ENCODE peak calls at places on chromosome 13, in nine cellular contexts. D is cardiac muscle cell; T is stimulated activated CD8-positive, alpha-beta memory T cell treated with anti-CD3 and anti-CD28 coated beads, Interleukin-12 subunit alpha, Interleukin-12 subunit beta, amount 100 ng/mL, for 4 hours; C is brain microvascular endothelial cell; N is non-pigmented ciliary epithelial cell; P is stimulated activated CD4-positive, alpha-beta T cell treated with anti-CD3 and anti-CD28 coated beads, Interleukin-2, amount 100 ng/mL, for 24 hours; E is ovary; U is NB4; G is fibroblast of the conjunctiva. Q is an unnamed sample.

GRCh38 chr13:42174344-42175162 is 97.4 kb upstream of the AKAP11 start:
- DNase-seq in N (peak; percentile 24), E (no peak), P (no peak), C (no peak), D (peak; percentile 24), G (no peak), U (no peak), T (no peak), Q (no peak)

GRCh38 chr13:51261610-51262249 is 39.5 kb downstream of the FAM124A start:
- DNase-seq in N (no peak), E (no peak), U (no peak), T (no peak), P (no peak), G (no peak), D (no peak), C (no peak), Q (no peak)

GRCh38 chr13:77009011-77009410 is 17.1 kb downstream of the CLN5 start:
- DNase-seq in U (no peak), P (no peak), T (no peak), D (no peak), G (no peak), N (no peak), C (no peak), E (no peak), Q (no peak)

GRCh38 chr13:75938811-75939525 is 302.8 kb downstream of the LMO7 start:
- DNase-seq in E (no peak), G (peak; percentile 43), C (no peak), P (no peak), T (no peak), U (no peak), N (no peak), D (peak; percentile 6), Q (no peak)

GRCh38 chr13:100921139-100921538 is 246.5 kb upstream of the TMTC4 start:
- DNase-seq in E (no peak), N (no peak), D (no peak), C (no peak), G (no peak), U (no peak), T (no peak), P (no peak), Q (no peak)

GRCh38 chr13:96216543-96216942 is 126.6 kb downstream of the HS6ST3 start:
- DNase-seq in T (no peak), C (no peak), P (no peak), E (no peak), G (no peak), U (no peak), D (no peak), N (no peak), Q (no peak)

GRCh38 chr13:46738055-46738454 is 58.9 kb downstream of the ESD start:
- DNase-seq in P (no peak), D (no peak), C (no peak), U (no peak), T (no peak), N (no peak), G (peak; percentile 36), E (no peak), Q (no peak)

GRCh38 chr13:67048084-67048792 is 181.9 kb downstream of the PCDH9 start:
- DNase-seq in E (no peak), G (no peak), C (peak; percentile 93), N (peak; percentile 86), D (peak; percentile 96), P (no peak), U (no peak), T (no peak), Q (peak; percentile 73)

GRCh38 chr13:45621950-45622349 is 6.4 kb upstream of the ERICH6B start:
- DNase-seq in N (no peak), C (no peak), E (no peak), P (no peak), D (no peak), U (no peak), G (no peak), T (no peak), Q (no peak)

GRCh38 chr13:76885203-76886004 is 801 bp downstream of the KCTD12 start:
- DNase-seq in D (peak; percentile 80), G (peak; percentile 71), U (peak; percentile 74), T (peak; percentile 24), C (peak; percentile 67), E (peak; percentile 78), N (peak; percentile 24), P (peak; percentile 49), Q (peak; percentile 75)

GRCh38 chr13:20359335-20359734 is 127.2 kb upstream of the GJB6 start:
- DNase-seq in N (peak; percentile 96), T (no peak), G (peak; percentile 86), E (no peak), U (peak; percentile 80), D (peak; percentile 97), P (no peak), C (peak; percentile 94), Q (no peak)

GRCh38 chr13:88068316-88068715 is 397.1 kb downstream of the SLITRK5 start:
- DNase-seq in G (no peak), E (no peak), P (no peak), T (no peak), U (no peak), D (peak; percentile 1), N (peak; percentile 32), C (no peak), Q (no peak)

GRCh38 chr13:98925949-98926348 is 51.9 kb downstream of the DOCK9 start:
- DNase-seq in N (no peak), T (no peak), G (no peak), C (no peak), P (no peak), D (no peak), U (no peak), E (no peak), Q (no peak)

GRCh38 chr13:31093145-31093885 is 68.4 kb downstream of the HSPH1 start:
- DNase-seq in D (no peak), P (no peak), T (no peak), U (no peak), G (no peak), C (no peak), N (no peak), E (no peak), Q (no peak)

GRCh38 chr13:50370303-50370950 is 355.2 kb downstream of the KCNRG start:
- DNase-seq in D (no peak), P (no peak), C (no peak), N (no peak), U (peak; percentile 87), E (no peak), G (no peak), T (no peak), Q (no peak)

GRCh38 chr13:80497439-80497838 is 156.5 kb upstream of the SPRY2 start:
- DNase-seq in N (no peak), T (no peak), P (no peak), U (no peak), D (no peak), G (no peak), C (no peak), E (no peak), Q (no peak)

GRCh38 chr13:106491928-106492327 is 43.5 kb downstream of the EFNB2 start:
- DNase-seq in E (no peak), D (no peak), T (no peak), G (no peak), P (no peak), C (no peak), U (no peak), N (no peak), Q (no peak)

GRCh38 chr13:34155931-34156607 is 338.1 kb downstream of the RFC3 start:
- DNase-seq in E (no peak), U (no peak), D (peak; percentile 48), N (peak; percentile 62), P (no peak), G (no peak), T (no peak), C (peak; percentile 56), Q (no peak)

GRCh38 chr13:49554387-49554786 is 31.0 kb downstream of the RCBTB1 start:
- DNase-seq in D (no peak), E (no peak), T (no peak), C (no peak), N (no peak), P (no peak), U (no peak), G (no peak), Q (no peak)

GRCh38 chr13:81224502-81224833 is 883.5 kb upstream of the SPRY2 start:
- DNase-seq in E (no peak), U (no peak), G (no peak), P (no peak), T (no peak), D (no peak), C (no peak), N (no peak), Q (no peak)

GRCh38 chr13:63161219-63161618 is 1745.6 kb upstream of the PCDH20 start:
- DNase-seq in E (no peak), T (no peak), D (no peak), G (no peak), P (no peak), N (no peak), U (no peak), C (peak; percentile 4), Q (no peak)

GRCh38 chr13:84296386-84296785 is 414.1 kb upstream of the SLITRK1 start:
- DNase-seq in C (no peak), T (no peak), U (no peak), E (no peak), P (no peak), N (peak; percentile 1), D (no peak), G (no peak), Q (no peak)

GRCh38 chr13:46831588-46832194 is 34.7 kb upstream of the ESD start:
- DNase-seq in P (peak; percentile 40), D (peak; percentile 71), E (no peak), U (peak; percentile 70), G (peak; percentile 23), C (peak; percentile 46), N (no peak), T (no peak), Q (peak; percentile 38)

GRCh38 chr13:113354831-113355610 is 8.9 kb downstream of the GRTP1 start:
- DNase-seq in G (no peak), N (no peak), T (no peak), P (no peak), C (no peak), E (no peak), U (no peak), D (no peak), Q (no peak)

GRCh38 chr13:102597029-102598015 is 536 bp downstream of the TPP2 start:
- DNase-seq in D (peak; percentile 31), P (peak; percentile 27), N (no peak), G (no peak), E (no peak), C (peak; percentile 7), T (peak; percentile 3), U (peak; percentile 59), Q (peak; percentile 6)

GRCh38 chr13:36031490-36031889 is 99.7 kb downstream of the DCLK1 start:
- DNase-seq in D (peak; percentile 8), T (no peak), G (no peak), E (no peak), U (no peak), C (no peak), P (no peak), N (no peak), Q (no peak)

GRCh38 chr13:106246237-106246636 is 289.2 kb downstream of the EFNB2 start:
- DNase-seq in T (no peak), P (no peak), D (no peak), U (no peak), N (no peak), G (no peak), E (no peak), C (no peak), Q (no peak)

GRCh38 chr13:51520524-51520923 is 63.7 kb upstream of the WDFY2 start:
- DNase-seq in U (peak; percentile 91), C (peak; percentile 46), D (peak; percentile 68), T (no peak), G (peak; percentile 27), E (no peak), N (no peak), P (no peak), Q (no peak)

GRCh38 chr13:112883241-112883945 is 85.6 kb upstream of the MCF2L start:
- DNase-seq in E (no peak), U (no peak), P (no peak), N (no peak), C (no peak), G (no peak), D (no peak), T (no peak), Q (no peak)

Q was measured in HEK293T.